ENCODE peak calls at places on chromosomes 11 and 22, in seven cellular contexts. T is NCI-H774; U is stimulated activated naive CD8-positive, alpha-beta T cell treated with anti-CD3 and anti-CD28 coated beads, Interleukin-15, Interleukin-2, amounts not matched to agents 100 U/mL and 50 U/mL, for 24 hours; P is GM13977; E is gastrocnemius medialis; Q is mammary epithelial cell; I is NCI-H82. W is an unnamed sample.

GRCh38 chr11:117855452-117855851 is 21.0 kb downstream of the FXYD6 start:
- DNase-seq in Q (no peak), E (no peak), U (no peak), P (no peak), I (no peak), T (no peak), W (no peak)

GRCh38 chr11:66523611-66524010 is 13.2 kb downstream of the BBS1 start:
- DNase-seq in T (no peak), U (no peak), Q (no peak), I (no peak), P (no peak), E (no peak), W (no peak)

GRCh38 chr11:86106916-86107315 is 38.0 kb upstream of the PICALM start:
- DNase-seq in Q (no peak), I (no peak), E (no peak), P (no peak), U (no peak), T (no peak), W (no peak)

GRCh38 chr11:126925321-126926093 is 75.1 kb downstream of the KIRREL3 start:
- DNase-seq in I (no peak), E (no peak), Q (peak), T (no peak), P (no peak), U (no peak), W (peak)

GRCh38 chr11:68322031-68322388 is 9.6 kb downstream of the LRP5 start:
- DNase-seq in I (no peak), E (no peak), T (no peak), P (no peak), Q (no peak), U (no peak), W (no peak)

GRCh38 chr11:68916439-68916838 is 12.7 kb downstream of the IGHMBP2 start:
- DNase-seq in U (no peak), T (no peak), E (no peak), I (no peak), P (no peak), Q (no peak), W (no peak)

GRCh38 chr22:40401532-40401931 is 31.1 kb downstream of the SGSM3 start:
- DNase-seq in P (no peak), I (no peak), Q (no peak), U (peak), E (no peak), T (no peak), W (no peak)

GRCh38 chr11:43547411-43547718 is 133.2 kb upstream of the HSD17B12 start:
- DNase-seq in U (no peak), P (no peak), I (no peak), Q (no peak), T (no peak), E (no peak), W (no peak)

GRCh38 chr11:111148953-111149352 is 96.6 kb upstream of the POU2AF2 start:
- DNase-seq in I (no peak), E (no peak), T (no peak), Q (no peak), U (no peak), P (no peak), W (no peak)

GRCh38 chr11:40170076-40170475 is 1289.4 kb downstream of the LRRC4C start:
- DNase-seq in Q (no peak), T (no peak), E (no peak), U (no peak), I (no peak), P (no peak), W (no peak)

GRCh38 chr11:36069576-36070214 is 125.8 kb downstream of the LDLRAD3 start:
- DNase-seq in Q (peak), E (no peak), U (no peak), P (no peak), I (peak), T (no peak), W (no peak)

GRCh38 chr11:91967018-91967715 is 257.5 kb upstream of the FAT3 start:
- DNase-seq in P (no peak), E (no peak), I (no peak), T (no peak), U (no peak), Q (no peak), W (no peak)

GRCh38 chr22:46587067-46587471 is 33.1 kb upstream of the GRAMD4 start:
- DNase-seq in Q (no peak), I (no peak), E (no peak), T (no peak), U (no peak), P (peak), W (no peak)

GRCh38 chr11:12524865-12525264 is 147.5 kb downstream of the PARVA start:
- DNase-seq in P (no peak), Q (no peak), E (peak), T (no peak), U (no peak), I (no peak), W (no peak)

GRCh38 chr11:61532136-61533038 is 23.8 kb downstream of the LRRC10B start:
- DNase-seq in E (no peak), P (peak), U (peak), T (peak), I (peak), Q (peak), W (no peak)

GRCh38 chr11:122696662-122697061 is 41.1 kb downstream of the UBASH3B start:
- DNase-seq in E (no peak), U (peak), I (no peak), P (peak), T (no peak), Q (no peak), W (no peak)

GRCh38 chr11:19768815-19769214 is 56.2 kb downstream of the NAV2 start:
- DNase-seq in Q (no peak), E (no peak), U (no peak), P (no peak), T (no peak), I (no peak), W (no peak)

GRCh38 chr22:28594784-28595324 is 84.8 kb downstream of the TTC28 start:
- DNase-seq in E (no peak), U (no peak), T (peak), I (peak), Q (peak), P (peak), W (peak)

GRCh38 chr22:36734171-36735058 is 30.9 kb upstream of the CACNG2 start:
- DNase-seq in E (no peak), T (no peak), P (peak), U (no peak), I (no peak), Q (peak), W (no peak)

GRCh38 chr11:2890466-2891241 is 5.1 kb upstream of the CDKN1C start:
- DNase-seq in T (peak), Q (no peak), I (no peak), E (peak), U (no peak), P (no peak), W (peak)

GRCh38 chr11:59283825-59284772 is 71.4 kb upstream of the MPEG1 start:
- DNase-seq in T (peak), P (peak), Q (peak), I (peak), U (peak), E (no peak), W (peak)

GRCh38 chr11:65442952-65443351 is 20.4 kb downstream of the NEAT1 start:
- DNase-seq in E (no peak), I (no peak), U (no peak), P (no peak), Q (no peak), T (no peak), W (no peak)

GRCh38 chr11:72470386-72470785 is 36.1 kb upstream of the CLPB start:
- DNase-seq in E (no peak), T (no peak), U (no peak), I (no peak), P (no peak), Q (no peak), W (no peak)

GRCh38 chr22:37383342-37383741 is 43.9 kb downstream of the ELFN2 start:
- DNase-seq in U (no peak), E (no peak), I (peak), T (no peak), P (no peak), Q (no peak), W (peak)

GRCh38 chr22:46976130-46976529 is 213.7 kb downstream of the TBC1D22A start:
- DNase-seq in P (no peak), I (no peak), U (no peak), E (no peak), T (no peak), Q (no peak), W (no peak)

GRCh38 chr11:827146-827860 is 416 bp upstream of the CRACR2B start:
- DNase-seq in P (peak), T (no peak), E (no peak), U (no peak), Q (no peak), I (peak), W (peak)

GRCh38 chr22:42964994-42965699 is 49.8 kb downstream of the PACSIN2 start:
- DNase-seq in I (peak), Q (no peak), U (peak), T (no peak), P (peak), E (no peak), W (no peak)

GRCh38 chr11:77166021-77166420 is 38.0 kb downstream of the MYO7A start:
- DNase-seq in Q (no peak), T (no peak), P (no peak), U (no peak), I (no peak), E (no peak), W (no peak)

GRCh38 chr11:120195601-120196289 is 15.1 kb upstream of the OAF start:
- DNase-seq in P (no peak), Q (no peak), E (no peak), U (no peak), T (no peak), I (no peak), W (no peak)

W was measured in DMS153.